ENCODE peak calls at places on chromosomes 13 and 19, in ten cellular contexts. R is thyroid gland, V is ovary, C is endothelial cell of umbilical vein, L is upper lobe of left lung, Q is sigmoid colon, H is tibial nerve, T is HepG2, Z is stomach, S is transverse colon. O is an unnamed sample.

GRCh38 chr13:29568731-29569130 is 26.8 kb downstream of the SLC7A1 start:
- DNase-seq in R (no peak), V (no peak), C (peak; percentile 41), L (no peak), Q (no peak), H (no peak), T (no peak), Z (no peak), S (no peak), O (no peak)

GRCh38 chr13:66826398-66826797 is 403.7 kb downstream of the PCDH9 start:
- DNase-seq in R (no peak), V (no peak), C (peak; percentile 20), L (no peak), Q (no peak), H (no peak), T (no peak), Z (no peak), S (no peak), O (no peak)

GRCh38 chr19:47157455-47158321 is 27.1 kb downstream of the SAE1 start:
- DNase-seq in R (peak; percentile 74), V (no peak), C (peak; percentile 90), L (peak; percentile 66), Q (peak; percentile 74), H (peak; percentile 24), T (no peak), Z (peak; percentile 33), S (peak; percentile 64), O (peak; percentile 58)

GRCh38 chr19:50204811-50205675 is 1.6 kb downstream of the MYH14 start:
- DNase-seq in R (peak; percentile 96), V (peak; percentile 31), C (no peak), L (peak; percentile 91), Q (no peak), H (no peak), T (peak; percentile 70), Z (peak; percentile 94), S (peak; percentile 95), O (peak; percentile 84)

GRCh38 chr13:109154146-109154545 is 524.7 kb downstream of the MYO16 start:
- DNase-seq in R (peak; percentile 63), V (peak; percentile 65), C (no peak), L (peak; percentile 51), Q (no peak), H (no peak), T (peak; percentile 3), Z (no peak), S (no peak), O (no peak)

GRCh38 chr13:20610006-20610405 is 43.0 kb downstream of the IFT88 start:
- DNase-seq in R (peak; percentile 38), V (no peak), C (peak; percentile 15), L (no peak), Q (no peak), H (no peak), T (no peak), Z (no peak), S (no peak), O (no peak)

GRCh38 chr19:43748205-43748594 is 6.6 kb downstream of the SMG9 start:
- DNase-seq in R (no peak), V (no peak), C (no peak), L (no peak), Q (no peak), H (no peak), T (no peak), Z (no peak), S (no peak), O (no peak)

GRCh38 chr13:46817081-46817480 is 20.1 kb upstream of the ESD start:
- DNase-seq in R (no peak), V (no peak), C (peak; percentile 21), L (no peak), Q (no peak), H (no peak), T (no peak), Z (no peak), S (no peak), O (no peak)

GRCh38 chr19:29320076-29320475 is 107.1 kb upstream of the UQCRFS1 start:
- DNase-seq in R (no peak), V (no peak), C (no peak), L (no peak), Q (peak; percentile 17), H (no peak), T (no peak), Z (no peak), S (no peak), O (no peak)

DNA sequence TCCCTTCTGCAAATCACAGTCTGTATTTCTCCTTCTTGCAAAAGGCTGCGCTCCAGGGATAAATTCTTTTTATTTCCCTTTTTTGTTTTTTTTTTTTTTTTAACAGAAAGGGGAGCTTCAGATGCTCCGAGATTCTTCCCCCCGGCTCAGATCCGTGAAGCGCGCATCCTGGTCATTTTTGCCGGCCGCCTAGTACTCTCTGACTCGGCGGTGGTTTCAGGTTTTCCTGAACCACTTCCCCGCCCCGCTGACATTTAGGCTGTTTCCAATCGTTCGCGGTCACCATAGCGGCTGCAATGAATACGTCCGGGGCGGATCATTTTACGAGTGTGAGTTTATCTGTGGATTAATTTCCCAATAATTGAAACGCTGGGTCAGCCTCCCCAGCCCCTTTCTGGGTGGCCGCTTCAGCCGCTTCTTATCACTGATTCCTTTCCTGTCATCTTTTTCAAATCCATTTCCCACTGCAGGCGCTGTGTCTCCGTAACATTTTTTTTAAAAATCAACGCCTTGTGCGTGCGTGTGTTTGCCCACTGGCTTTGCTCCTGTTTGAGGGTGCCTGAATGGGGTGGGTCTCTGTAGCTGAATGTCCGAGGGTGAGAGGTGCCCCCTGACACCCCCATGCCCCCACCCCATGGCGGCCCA is 10.5 kb downstream of the ONECUT3 start:
- DNase-seq in R (no peak), V (no peak), C (no peak), L (no peak), Q (no peak), H (no peak), T (no peak), Z (no peak), S (no peak), O (no peak)
- H3K27me3 ChIP-seq in R (peaks cover 27% of the 10 kb centered on the region), V (peaks cover 12% of the 10 kb centered on the region), C (peaks cover 79% of the 10 kb centered on the region), L (peaks cover 86% of the 10 kb centered on the region), Q (peaks cover 47% of the 10 kb centered on the region), H (peaks cover 100% of the 10 kb centered on the region), T (peaks cover 19% of the 10 kb centered on the region), Z (peaks cover 47% of the 10 kb centered on the region), S (peaks cover 100% of the 10 kb centered on the region), O (peaks cover 16% of the 10 kb centered on the region)

GRCh38 chr19:571127-571974 is 1.0 kb upstream of the BSG start:
- DNase-seq in R (peak; percentile 31), V (peak; percentile 57), C (peak; percentile 60), L (peak; percentile 72), Q (no peak), H (no peak), T (peak; percentile 61), Z (peak; percentile 43), S (peak; percentile 68), O (peak; percentile 76)
- TF ChIP-seq POLR2A in R (no peak), V (no peak), C (no peak), L (peak; percentile 41), Q (no peak), H (no peak), T (peak; percentile 57), Z (no peak), S (no peak), O (no peak)

DNA sequence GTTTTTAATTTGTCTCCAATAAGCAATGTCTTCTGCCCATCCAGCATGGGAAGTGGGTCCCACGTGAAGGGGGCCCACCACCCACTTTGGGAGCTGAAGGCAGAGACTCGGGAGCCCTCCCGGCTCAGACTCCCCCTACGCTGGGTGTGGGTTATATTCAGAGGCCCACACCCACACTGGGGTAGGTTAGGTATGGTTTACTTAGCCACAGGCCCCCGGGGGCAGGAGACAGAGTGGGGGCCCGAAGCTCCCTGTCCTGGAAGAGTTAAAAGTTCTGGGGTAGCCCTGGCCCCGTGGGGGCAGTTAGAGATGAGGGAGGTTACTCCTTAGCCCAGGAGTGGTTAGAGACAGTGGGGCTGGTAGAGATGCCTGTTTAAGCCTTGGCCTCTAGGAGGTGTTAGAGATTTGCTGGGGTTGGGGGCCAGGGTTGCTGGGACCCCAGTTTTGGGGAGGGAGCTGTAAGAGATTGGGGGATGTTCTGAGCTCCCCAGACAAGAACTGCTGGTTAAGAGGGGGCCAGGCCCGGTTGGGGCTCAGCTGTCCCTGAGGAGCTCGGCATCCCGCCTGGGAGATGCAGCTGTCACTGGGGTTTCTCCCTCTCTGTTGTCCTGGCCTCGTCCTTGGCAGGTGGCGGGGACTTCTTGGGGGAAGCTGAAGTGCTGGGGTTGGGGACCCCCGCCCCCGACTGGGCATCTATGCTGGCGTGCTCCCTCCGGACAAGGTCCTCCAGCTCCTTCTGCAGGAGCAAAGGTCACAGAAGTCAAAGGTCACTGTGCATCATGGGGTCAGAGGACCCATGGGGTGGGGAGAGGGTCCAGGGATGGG is 712 bp upstream of the RINL start:
- DNase-seq in R (no peak), V (no peak), C (no peak), L (no peak), Q (no peak), H (no peak), T (no peak), Z (no peak), S (no peak), O (no peak)
- H3K27ac ChIP-seq in R (peak overlapping the region; percentile 17), V (no peak overlapping the region), C (peak overlapping the region; percentile 28), L (peak overlapping the region; percentile 83), Q (peak overlapping the region; percentile 28), H (peak overlapping the region; percentile 67), T (peak overlapping the region; percentile 58), Z (peak overlapping the region; percentile 81), S (peak overlapping the region; percentile 79), O (peak overlapping the region; percentile 61)

GRCh38 chr13:99991013-99991805 is 9.6 kb downstream of the ZIC2 start:
- DNase-seq in R (no peak), V (no peak), C (no peak), L (no peak), Q (no peak), H (no peak), T (no peak), Z (no peak), S (no peak), O (no peak)

GRCh38 chr13:99990045-99990977 is 8.7 kb downstream of the ZIC2 start:
- DNase-seq in R (no peak), V (no peak), C (no peak), L (no peak), Q (no peak), H (no peak), T (no peak), Z (no peak), S (no peak), O (no peak)

GRCh38 chr13:99987180-99988047 is 5.8 kb downstream of the ZIC2 start:
- DNase-seq in R (no peak), V (no peak), C (no peak), L (no peak), Q (no peak), H (no peak), T (no peak), Z (no peak), S (no peak), O (no peak)

GRCh38 chr13:99988469-99989375 is 7.1 kb downstream of the ZIC2 start:
- DNase-seq in R (no peak), V (no peak), C (no peak), L (no peak), Q (no peak), H (no peak), T (no peak), Z (no peak), S (no peak), O (no peak)

DNA sequence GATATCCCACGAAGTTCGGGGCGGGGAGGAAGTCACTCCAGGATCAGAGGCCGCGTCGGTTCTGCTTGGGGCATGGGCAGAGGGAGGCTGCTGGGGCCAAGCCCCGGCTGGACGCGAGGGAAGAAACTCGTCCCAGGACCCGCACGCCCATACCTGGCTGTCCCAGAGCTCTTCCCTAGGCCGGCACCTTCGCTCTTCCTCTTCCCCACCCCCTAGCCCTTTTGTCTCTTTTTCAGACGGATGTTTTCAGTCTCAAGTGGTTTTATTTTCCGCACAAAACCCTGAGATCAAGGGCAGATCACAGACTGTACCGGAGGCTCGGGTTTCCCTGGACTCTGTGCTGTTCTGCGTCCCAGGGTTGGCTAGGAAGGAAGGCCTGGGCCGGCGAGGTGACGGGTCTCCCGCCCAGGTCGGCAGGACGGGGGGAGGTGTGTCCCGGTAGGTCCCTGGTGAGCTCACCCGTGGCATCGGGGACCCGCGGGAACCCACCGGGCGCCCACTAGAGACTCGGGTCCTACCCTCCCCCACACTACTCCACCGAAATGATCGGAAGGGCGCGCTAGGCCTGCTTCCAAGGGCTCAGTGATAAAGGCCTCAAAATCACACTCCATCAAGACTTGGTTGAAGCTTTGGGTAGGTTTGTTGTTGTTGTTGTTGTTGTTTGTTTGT is 7.9 kb downstream of the ZIC2 start:
- DNase-seq in R (no peak), V (no peak), C (no peak), L (no peak), Q (no peak), H (no peak), T (no peak), Z (no peak), S (no peak), O (no peak)
- H3K27me3 ChIP-seq in R (peaks cover 87% of the 10 kb centered on the region), V (peaks cover 2% of the 10 kb centered on the region), C (peaks cover 98% of the 10 kb centered on the region), L (peaks cover 69% of the 10 kb centered on the region), Q (peaks cover 74% of the 10 kb centered on the region), H (peaks cover 97% of the 10 kb centered on the region), T (peaks cover 4% of the 10 kb centered on the region), Z (peaks cover 67% of the 10 kb centered on the region), S (peaks cover 99% of the 10 kb centered on the region), O (peaks cover 98% of the 10 kb centered on the region)